ENCODE peak calls at places on chromosomes 2 and 18, in five cellular contexts. E is K562, S is H1, Z is GM12878, B is HepG2. C is an unnamed sample.

GRCh38 chr2:158740127-158740526 is 55.0 kb upstream of the DAPL1 start:
- DNase-seq in E (no peak), S (no peak), Z (no peak), B (no peak), C (no peak)

GRCh38 chr2:207734264-207734635 is 22.8 kb downstream of the CCNYL1 start:
- DNase-seq in E (peak; percentile 25), S (no peak), Z (no peak), B (peak; percentile 75), C (peak; percentile 21)

GRCh38 chr2:102736174-102736606 is 25.6 kb upstream of the TMEM182 start:
- DNase-seq in E (peak; percentile 45), S (no peak), Z (no peak), B (peak; percentile 29), C (no peak)

GRCh38 chr2:240236217-240237111 is 96.0 kb upstream of the OTOS start:
- DNase-seq in E (no peak), S (no peak), Z (no peak), B (no peak), C (no peak)

GRCh38 chr2:1685957-1686783 is 58.1 kb downstream of the PXDN start:
- DNase-seq in E (no peak), S (peak; percentile 64), Z (no peak), B (no peak), C (no peak)

GRCh38 chr18:54119524-54120019 is 104.9 kb downstream of the MBD2 start:
- DNase-seq in E (peak; percentile 44), S (no peak), Z (peak; percentile 59), B (peak; percentile 55), C (peak; percentile 55)

GRCh38 chr2:173159794-173160463 is 84.3 kb downstream of the MAP3K20 start:
- DNase-seq in E (peak; percentile 5), S (peak; percentile 10), Z (no peak), B (peak; percentile 25), C (peak; percentile 51)

GRCh38 chr2:241202268-241202585 is 13.8 kb downstream of the ANO7 start:
- DNase-seq in E (no peak), S (no peak), Z (no peak), B (no peak), C (no peak)

GRCh38 chr18:37483221-37483971 is 82.2 kb downstream of the CELF4 start:
- DNase-seq in E (peak; percentile 36), S (no peak), Z (no peak), B (no peak), C (no peak)

GRCh38 chr2:190512539-190513095 is 21.9 kb downstream of the NEMP2 start:
- DNase-seq in E (no peak), S (no peak), Z (no peak), B (no peak), C (no peak)

GRCh38 chr2:41910126-41910525 is 137.7 kb upstream of the PKDCC start:
- DNase-seq in E (no peak), S (no peak), Z (no peak), B (no peak), C (no peak)

GRCh38 chr2:216533504-216534068 is 34.9 kb downstream of the RPL37A start:
- DNase-seq in E (no peak), S (no peak), Z (no peak), B (no peak), C (no peak)

DNA sequence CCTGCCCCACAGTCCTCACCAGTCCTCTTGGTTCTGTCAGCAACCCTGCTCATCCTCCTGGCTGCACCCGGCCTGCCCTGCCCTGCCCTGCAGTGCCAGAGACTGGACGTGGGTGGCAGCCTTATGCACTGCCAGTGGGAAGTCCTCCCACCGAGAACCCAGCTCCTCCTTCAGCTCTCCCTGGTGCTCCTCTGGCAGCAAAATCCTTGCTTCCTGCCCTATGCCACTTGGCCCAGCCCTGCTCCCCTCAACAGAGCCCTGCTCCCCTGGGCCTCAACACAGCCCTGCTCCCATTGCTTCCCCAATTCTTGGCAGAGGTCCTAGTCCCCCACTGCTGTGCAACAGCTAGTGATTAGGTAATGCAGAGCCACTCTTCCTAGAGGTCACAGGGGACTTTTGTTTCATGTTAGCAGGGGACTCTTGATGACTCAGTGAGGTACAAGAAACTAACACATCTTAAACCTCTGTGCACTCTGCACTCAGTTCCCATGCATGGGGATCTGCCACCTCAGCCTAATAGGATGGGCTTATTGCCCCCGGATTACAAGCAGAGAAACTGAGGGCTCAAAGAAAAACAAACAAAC is 58.0 kb upstream of the EDAR start:
- DNase-seq in E (no peak), S (no peak), Z (peak; percentile 30), B (no peak), C (peak; percentile 6)
- TF ChIP-seq CEBPB in E (no peak), S (no peak), Z (no peak), B (no peak), C (no peak)

GRCh38 chr2:120223034-120223912 is at the start of gene TMEM185B:
- DNase-seq in E (peak; percentile 87), S (no peak), Z (no peak), B (peak; percentile 59), C (peak; percentile 62)
- TF ChIP-seq EZH2 in E (no peak), S (no peak), Z (no peak), B (no peak), C (no peak)

GRCh38 chr18:48931680-48932461 is 18.9 kb downstream of the SMAD7 start:
- DNase-seq in E (peak; percentile 49), S (no peak), Z (peak; percentile 58), B (no peak), C (no peak)
- TF ChIP-seq SRF in E (no peak), S (no peak), Z (no peak), B (no peak), C (no peak)

DNA sequence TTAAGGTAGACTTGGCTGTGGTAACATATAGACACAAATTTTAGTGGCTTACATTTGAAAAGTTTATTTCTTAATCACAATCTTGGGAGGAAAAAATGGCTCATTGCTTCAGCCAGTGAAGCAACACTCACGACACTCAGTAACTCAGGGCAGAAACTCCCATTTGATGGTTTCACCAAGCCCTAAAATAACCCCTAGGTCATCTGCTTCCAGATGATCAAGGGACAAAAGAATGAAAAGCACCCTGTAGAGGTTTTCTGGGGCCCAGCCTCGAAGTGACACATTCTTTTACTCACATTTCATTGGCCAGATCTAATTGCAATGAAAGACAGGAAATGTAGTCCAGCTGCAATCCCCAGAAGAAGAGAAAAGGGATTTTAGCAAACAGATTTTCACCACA is 275.9 kb downstream of the TMX3 start:
- DNase-seq in E (no peak), S (no peak), Z (no peak), B (no peak), C (no peak)
- TF ChIP-seq CEBPB in E (no peak), S (peak; percentile 37), Z (no peak), B (no peak), C (no peak)

GRCh38 chr2:74497777-74498499 is 1.5 kb downstream of the LBX2 start:
- DNase-seq in E (no peak), S (no peak), Z (no peak), B (no peak), C (no peak)

GRCh38 chr2:74496997-74497776 is 2.2 kb downstream of the LBX2 start:
- DNase-seq in E (no peak), S (no peak), Z (no peak), B (peak; percentile 86), C (no peak)

GRCh38 chr2:74499269-74499939 is at the start of gene LBX2:
- DNase-seq in E (no peak), S (no peak), Z (no peak), B (no peak), C (no peak)

GRCh38 chr2:74499940-74500577 is 656 bp upstream of the LBX2 start:
- DNase-seq in E (no peak), S (no peak), Z (no peak), B (no peak), C (no peak)

DNA sequence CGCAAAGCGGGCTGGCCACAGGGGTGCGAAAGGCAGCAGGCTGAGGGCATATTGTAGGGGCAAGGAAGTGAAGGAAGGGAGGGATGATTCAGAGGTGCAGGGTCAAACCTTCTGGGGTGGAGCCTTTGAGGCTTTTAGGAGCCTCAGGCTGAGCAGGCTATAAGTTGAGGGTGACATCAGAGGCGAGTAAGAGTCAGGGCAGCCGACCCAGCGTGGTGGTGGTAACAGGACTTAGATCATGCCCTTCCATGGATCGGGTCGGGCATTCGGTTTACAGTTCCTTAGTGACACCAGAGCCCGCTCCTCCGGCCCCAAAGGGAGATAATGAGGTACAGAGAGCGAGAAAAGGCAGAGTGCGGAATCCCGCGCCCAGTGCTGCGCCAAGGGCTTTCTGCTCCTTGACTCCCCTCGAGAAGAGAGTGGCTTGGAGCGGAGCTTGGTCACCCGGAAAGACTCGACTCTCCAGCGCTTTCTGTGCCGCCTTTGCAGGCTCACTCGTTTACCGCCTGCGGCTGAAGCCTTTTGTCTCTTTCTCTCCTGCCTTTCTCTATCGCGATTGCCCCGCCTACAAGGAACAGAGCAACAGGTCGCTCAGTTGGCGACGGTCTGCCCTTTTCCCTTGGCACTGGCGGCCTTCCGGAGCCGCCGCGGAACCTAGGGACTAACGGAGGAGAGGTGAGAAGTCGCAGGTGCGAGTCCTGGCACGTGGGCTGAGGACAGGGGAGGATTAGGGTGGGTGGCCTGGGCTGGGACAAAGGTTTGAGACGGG is 719 bp downstream of the LBX2 start:
- DNase-seq in E (no peak), S (no peak), Z (no peak), B (no peak), C (no peak)
- TF ChIP-seq EZH2 in E (no peak), S (no peak), Z (peak; percentile 87), B (no peak), C (no peak)

GRCh38 chr2:54629914-54630609 is 93.4 kb upstream of the EML6 start:
- DNase-seq in E (no peak), S (no peak), Z (peak; percentile 40), B (peak; percentile 81), C (no peak)
- TF ChIP-seq SRF in E (no peak), S (no peak), Z (no peak), B (no peak), C (no peak)

C was measured in HCT116.